ENCODE peak calls at places on chromosomes 3 and 15, in four cellular contexts. H, G, I and R are unnamed samples.

GRCh38 chr15:47937834-47938233 is 183.0 kb upstream of the SLC24A5 start:
- DNase-seq in I (no peak), H (no peak), G (no peak), R (no peak)

GRCh38 chr3:192812736-192813383 is 85.5 kb upstream of the FGF12 start:
- DNase-seq in H (peak), I (no peak), G (peak), R (peak)

GRCh38 chr3:65667963-65668362 is 370.8 kb downstream of the MAGI1 start:
- DNase-seq in H (no peak), G (no peak), I (no peak), R (no peak)

GRCh38 chr15:27483124-27483523 is 512.1 kb downstream of the GABRG3 start:
- DNase-seq in G (no peak), H (no peak), I (no peak), R (no peak)

GRCh38 chr3:117997201-117998049 is 1037.2 kb downstream of the IGSF11 start:
- DNase-seq in I (no peak), H (peak), G (peak), R (peak)

GRCh38 chr3:72353236-72354105 is 494.8 kb downstream of the SHQ1 start:
- DNase-seq in I (no peak), H (peak), G (no peak), R (no peak)

GRCh38 chr3:179544981-179545645 is 17.6 kb upstream of the ACTL6A start:
- DNase-seq in G (no peak), H (peak), I (no peak), R (peak)

GRCh38 chr3:160475889-160476288 is 26.3 kb upstream of the TRIM59 start:
- DNase-seq in I (no peak), G (no peak), H (no peak), R (peak)

GRCh38 chr3:52230889-52231499 is 5.5 kb upstream of the TLR9 start:
- DNase-seq in I (no peak), G (no peak), H (no peak), R (no peak)

GRCh38 chr15:63587527-63587926 is 9.7 kb upstream of the FBXL22 start:
- DNase-seq in I (no peak), H (peak), G (no peak), R (no peak)